ENCODE peak calls at places on chromosomes 16 and 17, in seven cellular contexts. S is mammary epithelial cell, B is SJSA1, U is Peyer's patch, Y is breast epithelium, E is RWPE2, V is tibial artery. G is an unnamed sample.

GRCh38 chr16:84535851-84536250 is 31.4 kb upstream of the MEAK7 start:
- DNase-seq in V (no peak), E (no peak), B (no peak), Y (no peak), U (no peak), S (no peak), G (no peak)

GRCh38 chr17:55426851-55427586 is 5.4 kb upstream of the MMD start:
- DNase-seq in E (no peak), S (peak; percentile 24), Y (no peak), B (no peak), U (no peak), V (no peak), G (no peak)

GRCh38 chr17:9937901-9938300 is 32.8 kb upstream of the RCVRN start:
- DNase-seq in E (no peak), U (no peak), Y (no peak), V (no peak), S (no peak), B (no peak), G (no peak)

GRCh38 chr16:4218202-4218601 is 23.7 kb downstream of the SRL start:
- DNase-seq in S (no peak), V (no peak), E (no peak), U (no peak), B (no peak), Y (no peak), G (no peak)

GRCh38 chr16:83856846-83857245 is 42.1 kb upstream of the MLYCD start:
- DNase-seq in Y (no peak), E (no peak), B (no peak), U (no peak), V (no peak), S (no peak), G (no peak)

GRCh38 chr16:74846714-74847113 is 72.1 kb upstream of the FA2H start:
- DNase-seq in Y (no peak), U (no peak), V (no peak), B (no peak), S (no peak), E (no peak), G (no peak)

GRCh38 chr17:8726477-8726876 is 18.2 kb downstream of the CCDC42 start:
- DNase-seq in E (peak; percentile 42), S (no peak), V (peak; percentile 61), B (no peak), U (no peak), Y (no peak), G (no peak)

GRCh38 chr17:32882734-32883133 is 5.8 kb upstream of the MYO1D start:
- DNase-seq in Y (no peak), S (peak; percentile 65), V (no peak), U (no peak), E (no peak), B (no peak), G (no peak)

GRCh38 chr17:64492481-64493109 is 4.3 kb downstream of the POLG2 start:
- DNase-seq in S (no peak), U (no peak), B (no peak), Y (no peak), V (no peak), E (no peak), G (no peak)

GRCh38 chr17:64095144-64095882 is 34.6 kb downstream of the ERN1 start:
- DNase-seq in B (no peak), S (peak; percentile 90), Y (no peak), V (no peak), E (no peak), U (peak; percentile 71), G (no peak)

GRCh38 chr16:10514369-10515055 is 65.9 kb downstream of the EMP2 start:
- DNase-seq in V (no peak), E (no peak), B (peak; percentile 39), U (peak; percentile 68), Y (no peak), S (peak; percentile 52), G (no peak)

GRCh38 chr17:31877911-31878702 is 19.1 kb upstream of the COPRS start:
- DNase-seq in S (no peak), E (no peak), Y (no peak), V (peak; percentile 65), U (no peak), B (no peak), G (no peak)

GRCh38 chr17:79992657-79993389 is 42.8 kb downstream of the TBC1D16 start:
- DNase-seq in B (no peak), V (no peak), Y (no peak), S (no peak), E (no peak), U (no peak), G (no peak)

GRCh38 chr16:50099957-50100648 is 34.3 kb downstream of the HEATR3 start:
- DNase-seq in V (no peak), B (no peak), S (peak; percentile 60), U (no peak), E (no peak), Y (no peak), G (no peak)

GRCh38 chr16:27374231-27374793 is 27.7 kb upstream of the IL21R start:
- DNase-seq in S (no peak), Y (no peak), B (no peak), U (peak; percentile 42), V (peak; percentile 58), E (no peak), G (no peak)

GRCh38 chr17:33461051-33461450 is 168.0 kb upstream of the ASIC2 start:
- DNase-seq in V (no peak), B (no peak), Y (no peak), U (no peak), E (no peak), S (no peak), G (no peak)

GRCh38 chr16:80200079-80200478 is 340.7 kb upstream of the DYNLRB2 start:
- DNase-seq in U (no peak), B (no peak), E (no peak), V (no peak), Y (no peak), S (no peak), G (no peak)

GRCh38 chr17:79042421-79043190 is 18.6 kb downstream of the C1QTNF1 start:
- DNase-seq in S (peak; percentile 54), Y (peak; percentile 87), V (no peak), B (no peak), U (peak; percentile 90), E (no peak), G (peak; percentile 69)

GRCh38 chr16:26772503-26772902 is 294.2 kb upstream of the C16orf82 start:
- DNase-seq in V (no peak), E (no peak), S (no peak), B (no peak), U (no peak), Y (no peak), G (no peak)

GRCh38 chr17:40350410-40351184 is 13.9 kb downstream of the GJD3 start:
- DNase-seq in E (no peak), V (no peak), U (no peak), Y (no peak), B (no peak), S (no peak), G (no peak)

GRCh38 chr16:11650641-11651591 is 17.3 kb upstream of the SNN start:
- DNase-seq in B (no peak), V (no peak), S (no peak), U (no peak), E (no peak), Y (no peak), G (no peak)

GRCh38 chr16:65756163-65756562 is 610.3 kb upstream of the CDH5 start:
- DNase-seq in V (no peak), B (no peak), U (no peak), Y (no peak), E (no peak), S (no peak), G (no peak)

GRCh38 chr17:50270430-50271172 is 3.7 kb upstream of the TMEM92 start:
- DNase-seq in U (peak; percentile 53), E (peak; percentile 56), Y (peak; percentile 50), V (peak; percentile 76), B (peak; percentile 85), S (no peak), G (no peak)

GRCh38 chr17:81961087-81961514 is at the start of gene NOTUM:
- DNase-seq in Y (no peak), E (no peak), S (no peak), U (no peak), B (peak; percentile 44), V (no peak), G (no peak)

GRCh38 chr16:12898556-12898955 is 2.8 kb upstream of the SHISA9 start:
- DNase-seq in B (no peak), Y (no peak), U (no peak), E (no peak), V (no peak), S (no peak), G (no peak)

GRCh38 chr17:75603123-75603522 is 15.5 kb downstream of the MYO15B start:
- DNase-seq in V (no peak), Y (no peak), B (no peak), E (no peak), U (no peak), S (no peak), G (no peak)

GRCh38 chr17:77049440-77049839 is 91.3 kb upstream of the SEC14L1 start:
- DNase-seq in V (no peak), B (no peak), E (no peak), Y (no peak), S (no peak), U (no peak), G (no peak)

GRCh38 chr17:12983986-12984932 is 33.6 kb downstream of the ELAC2 start:
- DNase-seq in U (peak; percentile 58), E (no peak), V (no peak), B (no peak), S (peak; percentile 12), Y (no peak), G (peak; percentile 61)

GRCh38 chr17:8629371-8630226 is 926 bp downstream of the MYH10 start:
- DNase-seq in E (no peak), U (no peak), V (peak; percentile 74), B (no peak), Y (no peak), S (peak; percentile 26), G (peak; percentile 40)

DNA sequence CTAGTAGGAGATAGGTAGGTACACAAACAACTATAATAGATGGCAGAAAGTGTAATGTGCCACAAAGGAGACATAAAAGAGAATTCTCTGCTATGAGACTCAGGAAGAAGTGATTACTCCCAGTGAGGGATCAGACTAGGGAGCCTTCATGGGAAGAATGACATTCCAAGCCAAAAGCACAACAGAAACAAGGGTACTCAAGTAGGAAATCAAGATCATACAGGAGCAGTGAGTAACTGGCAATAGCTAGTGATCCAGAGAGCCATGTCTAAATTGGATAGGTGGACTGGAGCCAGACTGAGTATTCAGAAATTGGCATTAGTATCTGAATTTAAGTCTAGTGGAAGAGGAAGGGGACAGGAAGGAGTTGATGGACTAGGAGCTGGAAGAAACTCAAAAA is 10.7 kb downstream of the RFFL start:
- DNase-seq in V (no peak), E (no peak), U (no peak), S (no peak), Y (no peak), B (no peak), G (no peak)
- H3K27ac ChIP-seq in V (no peak overlapping the region), E (no peak overlapping the region), U (peak overlapping the region; percentile 80), S (no peak overlapping the region), Y (no peak overlapping the region), B (no peak overlapping the region), G (no peak overlapping the region)

GRCh38 chr16:68548947-68549346 is 9.9 kb downstream of the ZFP90 start:
- DNase-seq in S (no peak), B (no peak), E (no peak), V (no peak), U (no peak), Y (no peak), G (no peak)
- H3K36me3 ChIP-seq in S (peaks cover 6% of the 10 kb centered on the region), B (peaks cover 63% of the 10 kb centered on the region), E (peaks cover 95% of the 10 kb centered on the region), V (peaks cover 85% of the 10 kb centered on the region), U (peaks cover 32% of the 10 kb centered on the region), Y (peaks cover 6% of the 10 kb centered on the region), G (peaks cover 92% of the 10 kb centered on the region)

GRCh38 chr16:56672761-56673536 is 3.3 kb downstream of the MT1H start:
- DNase-seq in S (no peak), Y (no peak), E (no peak), B (no peak), U (no peak), V (no peak), G (no peak)
- H3K4me1 ChIP-seq in S (no peaks in the 10 kb centered on the region), Y (no peaks in the 10 kb centered on the region), E (peaks cover 2% of the 10 kb centered on the region), B (no peaks in the 10 kb centered on the region), U (no peaks in the 10 kb centered on the region), V (peaks cover 20% of the 10 kb centered on the region), G (peaks cover 22% of the 10 kb centered on the region)

GRCh38 chr16:81448154-81449131 is 3.8 kb downstream of the CMIP start:
- DNase-seq in V (no peak), U (peak; percentile 91), Y (no peak), S (peak; percentile 45), B (no peak), E (no peak), G (no peak)
- H3K27ac ChIP-seq in V (no peak overlapping the region), U (peak overlapping the region; percentile 89), Y (peak overlapping the region; percentile 87), S (peak overlapping the region; percentile 93), B (no peak overlapping the region), E (peak overlapping the region; percentile 88), G (no peak overlapping the region)